ENCODE peak calls at places on chromosome X, in five cellular contexts. H, X, S, L and T are unnamed samples.

GRCh38 chrX:11557120-11557519 is 108.6 kb downstream of the ARHGAP6 start:
- DNase-seq in H (no peak), X (no peak), S (peak; percentile 61), L (no peak), T (peak; percentile 49)

GRCh38 chrX:115561605-115562491 is 874 bp downstream of the PLS3 start:
- DNase-seq in H (peak; percentile 49), X (no peak), S (no peak), L (no peak), T (peak; percentile 57)

GRCh38 chrX:21996872-21997271 is 35.3 kb upstream of the PHEX start:
- DNase-seq in H (no peak), X (no peak), S (peak; percentile 38), L (peak; percentile 37), T (peak; percentile 83)

GRCh38 chrX:126770179-126770578 is 49.4 kb upstream of the PRR32 start:
- DNase-seq in H (no peak), X (no peak), S (no peak), L (no peak), T (no peak)

GRCh38 chrX:41475611-41476241 is 28.6 kb downstream of the NYX start:
- DNase-seq in H (no peak), X (no peak), S (no peak), L (no peak), T (no peak)

GRCh38 chrX:123731258-123731986 is 1.4 kb downstream of the THOC2 start:
- DNase-seq in H (peak; percentile 29), X (no peak), S (peak; percentile 33), L (no peak), T (peak; percentile 38)

GRCh38 chrX:47751670-47752069 is 85.0 kb upstream of the ZNF81 start:
- DNase-seq in H (peak; percentile 71), X (no peak), S (no peak), L (no peak), T (peak; percentile 40)

GRCh38 chrX:18574591-18574990 is 97.3 kb downstream of the RS1 start:
- DNase-seq in H (no peak), X (no peak), S (peak; percentile 66), L (peak; percentile 21), T (peak; percentile 66)

GRCh38 chrX:54411732-54412131 is 28.5 kb upstream of the TSR2 start:
- DNase-seq in H (no peak), X (no peak), S (no peak), L (no peak), T (no peak)

GRCh38 chrX:17860811-17861495 is at the start of gene RAI2:
- DNase-seq in H (peak; percentile 38), X (no peak), S (no peak), L (no peak), T (no peak)

GRCh38 chrX:48914593-48915493 is 3.4 kb upstream of the SLC35A2 start:
- DNase-seq in H (no peak), X (no peak), S (no peak), L (no peak), T (no peak)

GRCh38 chrX:48918303-48918643 is 551 bp downstream of the PIM2 start:
- DNase-seq in H (no peak), X (no peak), S (no peak), L (no peak), T (no peak)

GRCh38 chrX:48918644-48919340 is at the start of gene PIM2:
- DNase-seq in H (peak; percentile 91), X (peak; percentile 89), S (peak; percentile 80), L (no peak), T (peak; percentile 86)

GRCh38 chrX:48919360-48919821 is 567 bp upstream of the PIM2 start:
- DNase-seq in H (no peak), X (no peak), S (no peak), L (no peak), T (no peak)

DNA sequence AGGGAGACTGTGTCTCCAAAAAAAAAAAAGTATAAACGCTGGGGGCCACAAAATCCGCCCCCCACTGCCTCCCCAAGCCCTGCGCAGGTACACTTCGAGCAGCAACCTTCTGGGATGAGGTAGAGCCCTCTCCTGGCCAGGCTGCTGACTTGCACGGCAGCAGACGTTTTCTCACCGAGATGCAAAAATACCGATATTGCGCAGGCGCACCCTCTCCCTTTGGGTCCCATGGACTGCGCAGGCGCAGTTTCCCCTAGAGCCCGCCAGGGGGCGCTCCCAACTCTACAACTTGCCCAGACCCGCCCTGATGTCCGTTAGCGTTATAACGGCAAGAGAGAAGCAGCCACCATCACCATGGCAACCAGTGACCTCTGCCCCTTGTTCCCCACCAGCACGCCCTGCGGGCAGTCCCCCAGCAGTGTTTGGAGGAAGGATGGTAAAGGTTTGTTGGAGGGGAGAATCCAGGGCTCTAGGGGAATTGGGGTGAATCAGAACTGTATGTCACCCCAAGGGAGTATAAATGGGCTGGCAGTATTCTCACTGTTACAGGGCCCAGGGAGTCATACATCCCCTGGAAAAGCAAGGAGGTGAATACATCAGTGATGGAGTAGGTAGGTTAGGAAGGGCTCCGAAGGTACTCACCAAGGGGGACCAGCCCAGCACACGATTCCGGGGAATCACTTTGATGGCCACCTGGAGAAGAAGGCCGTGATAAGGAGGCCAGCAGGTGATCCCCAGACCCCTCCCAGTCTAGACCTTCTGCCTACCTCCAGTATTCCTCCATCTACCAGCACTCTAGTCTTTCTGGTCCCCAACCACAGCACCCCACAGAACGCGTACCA is 1.5 kb downstream of the PIM2 start:
- DNase-seq in H (peak; percentile 92), X (peak; percentile 56), S (peak; percentile 56), L (peak; percentile 63), T (peak; percentile 90)
- H3K4me3 ChIP-seq in H (no peak overlapping the region), X (peak overlapping the region; percentile 78), S (peak overlapping the region; percentile 55), L (peak overlapping the region; percentile 60), T (peak overlapping the region; percentile 60)

GRCh38 chrX:134764202-134764785 is 106.0 kb upstream of the PLAC1 start:
- DNase-seq in H (no peak), X (no peak), S (no peak), L (no peak), T (peak; percentile 43)
- TF ChIP-seq CTCF in H (no peak), X (peak; percentile 12), S (peak; percentile 5), L (peak; percentile 42), T (peak; percentile 31)

GRCh38 chrX:53280316-53280702 is 1.1 kb downstream of the IQSEC2 start:
- DNase-seq in H (no peak), X (no peak), S (no peak), L (no peak), T (no peak)
- H3K4me3 ChIP-seq in H (no peak overlapping the region), X (peak overlapping the region; percentile 56), S (peak overlapping the region; percentile 25), L (peak overlapping the region; percentile 57), T (peak overlapping the region; percentile 43)

DNA sequence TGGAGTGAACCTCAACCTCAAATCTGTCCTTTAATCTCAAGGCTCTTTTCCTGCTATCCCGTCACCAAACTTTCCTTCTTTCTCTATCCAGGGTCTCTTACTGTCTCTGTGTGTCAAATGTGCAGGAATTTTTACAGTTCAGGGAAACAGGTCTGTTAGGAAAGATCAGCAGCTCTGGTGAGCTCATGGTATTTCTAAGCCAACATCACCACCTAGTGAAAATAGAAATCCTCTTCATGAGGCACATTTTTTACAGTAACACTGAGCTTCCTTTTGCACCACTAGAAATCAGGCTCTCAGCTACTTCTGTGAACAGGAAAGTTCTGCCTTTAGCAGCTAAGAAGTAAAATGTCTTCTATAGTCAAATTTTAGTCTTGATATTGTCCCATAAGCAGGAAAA is 39.6 kb downstream of the NUDT11 start:
- DNase-seq in H (no peak), X (no peak), S (no peak), L (no peak), T (peak; percentile 0)
- TF ChIP-seq CTCF in H (no peak), X (peak; percentile 53), S (no peak), L (no peak), T (no peak)

GRCh38 chrX:36983831-36984230 is 24.3 kb upstream of the FAM47C start:
- DNase-seq in H (no peak), X (no peak), S (no peak), L (no peak), T (no peak)

DNA sequence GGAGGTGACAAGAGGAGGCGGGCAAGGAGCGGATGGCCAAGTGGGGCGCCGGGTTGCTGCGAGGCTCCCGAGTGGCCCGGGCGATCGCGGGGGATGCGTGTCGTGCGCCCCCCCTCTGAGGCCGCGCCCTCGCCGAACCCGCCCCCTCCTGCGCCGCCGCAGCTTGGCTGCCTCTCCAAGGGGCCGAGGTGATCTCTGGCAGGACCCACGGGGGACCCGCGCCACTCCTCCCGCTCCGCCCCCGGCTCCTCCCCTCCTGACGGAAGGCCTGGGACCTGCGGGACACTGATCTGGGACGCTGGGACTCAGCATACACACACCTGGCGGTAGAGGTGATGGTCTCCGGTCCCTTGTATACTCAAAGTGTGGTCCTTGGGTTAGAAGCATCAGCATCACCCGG is 21.9 kb upstream of the FAM47C start:
- DNase-seq in H (no peak), X (no peak), S (no peak), L (no peak), T (no peak)
- H3K4me3 ChIP-seq in H (no peak overlapping the region), X (no peak overlapping the region), S (peak overlapping the region; percentile 51), L (no peak overlapping the region), T (no peak overlapping the region)

GRCh38 chrX:135185795-135186443 is 14.7 kb upstream of the CT55 start:
- DNase-seq in H (no peak), X (peak; percentile 37), S (peak; percentile 5), L (peak; percentile 4), T (peak; percentile 59)
- TF ChIP-seq CTCF in H (no peak), X (peak; percentile 73), S (peak; percentile 23), L (peak; percentile 60), T (peak; percentile 49)

GRCh38 chrX:44876076-44876475 is 3.1 kb downstream of the KDM6A start:
- DNase-seq in H (no peak), X (no peak), S (peak; percentile 27), L (no peak), T (no peak)
- H3K4me3 ChIP-seq in H (no peak overlapping the region), X (peak overlapping the region; percentile 83), S (peak overlapping the region; percentile 86), L (peak overlapping the region; percentile 71), T (peak overlapping the region; percentile 78)